ENCODE peak calls at places on chromosomes 3 and 15, in nine cellular contexts. One of them, this sample, is unnamed.

GRCh38 chr15:35112346-35112745 is 27.3 kb upstream of the NANOGP8 start:
- DNase-seq in psoas muscle: no peak
- DNase-seq in cardiac muscle cell: no peak
- DNase-seq in fibroblast of lung: no peak
- DNase-seq in mucosa of descending colon: no peak
- DNase-seq in breast epithelium: no peak
- DNase-seq in heart left ventricle: no peak
- DNase-seq in suprapubic skin: no peak
- DNase-seq in hepatocyte: no peak
- DNase-seq in this sample: no peak

GRCh38 chr15:67794832-67795574 is 30.3 kb upstream of the SKOR1 start:
- DNase-seq in psoas muscle: no peak
- DNase-seq in cardiac muscle cell: no peak
- DNase-seq in fibroblast of lung: no peak
- DNase-seq in mucosa of descending colon: no peak
- DNase-seq in breast epithelium: no peak
- DNase-seq in heart left ventricle: no peak
- DNase-seq in suprapubic skin: no peak
- DNase-seq in hepatocyte: no peak
- DNase-seq in this sample: no peak

GRCh38 chr15:85457392-85457968 is 77.1 kb downstream of the AKAP13 start:
- DNase-seq in psoas muscle: no peak
- DNase-seq in cardiac muscle cell: no peak
- DNase-seq in fibroblast of lung: no peak
- DNase-seq in mucosa of descending colon: no peak
- DNase-seq in breast epithelium: no peak
- DNase-seq in heart left ventricle: no peak
- DNase-seq in suprapubic skin: no peak
- DNase-seq in hepatocyte: no peak
- DNase-seq in this sample: no peak

GRCh38 chr15:80888846-80889245 is 100.8 kb downstream of the MESD start:
- DNase-seq in psoas muscle: no peak
- DNase-seq in cardiac muscle cell: no peak
- DNase-seq in fibroblast of lung: no peak
- DNase-seq in mucosa of descending colon: no peak
- DNase-seq in breast epithelium: no peak
- DNase-seq in heart left ventricle: no peak
- DNase-seq in suprapubic skin: no peak
- DNase-seq in hepatocyte: no peak
- DNase-seq in this sample: no peak

GRCh38 chr3:4976109-4976508 is 3.1 kb upstream of the BHLHE40 start:
- DNase-seq in psoas muscle: peak; percentile 73
- DNase-seq in cardiac muscle cell: peak; percentile 58
- DNase-seq in fibroblast of lung: peak; percentile 69
- DNase-seq in mucosa of descending colon: peak; percentile 62
- DNase-seq in breast epithelium: no peak
- DNase-seq in heart left ventricle: peak; percentile 73
- DNase-seq in suprapubic skin: no peak
- DNase-seq in hepatocyte: peak; percentile 72
- DNase-seq in this sample: peak; percentile 84

GRCh38 chr15:85886345-85886935 is 91.7 kb upstream of the KLHL25 start:
- DNase-seq in psoas muscle: peak; percentile 89
- DNase-seq in cardiac muscle cell: no peak
- DNase-seq in fibroblast of lung: no peak
- DNase-seq in mucosa of descending colon: no peak
- DNase-seq in breast epithelium: no peak
- DNase-seq in heart left ventricle: no peak
- DNase-seq in suprapubic skin: no peak
- DNase-seq in hepatocyte: no peak
- DNase-seq in this sample: no peak

GRCh38 chr3:4950351-4950784 is 28.9 kb upstream of the BHLHE40 start:
- DNase-seq in psoas muscle: peak; percentile 67
- DNase-seq in cardiac muscle cell: no peak
- DNase-seq in fibroblast of lung: no peak
- DNase-seq in mucosa of descending colon: no peak
- DNase-seq in breast epithelium: no peak
- DNase-seq in heart left ventricle: no peak
- DNase-seq in suprapubic skin: no peak
- DNase-seq in hepatocyte: no peak
- DNase-seq in this sample: no peak

GRCh38 chr3:58009749-58010535 is 1.7 kb downstream of the FLNB start:
- DNase-seq in psoas muscle: no peak
- DNase-seq in cardiac muscle cell: no peak
- DNase-seq in fibroblast of lung: no peak
- DNase-seq in mucosa of descending colon: peak; percentile 89
- DNase-seq in breast epithelium: peak; percentile 75
- DNase-seq in heart left ventricle: no peak
- DNase-seq in suprapubic skin: no peak
- DNase-seq in hepatocyte: peak; percentile 77
- DNase-seq in this sample: no peak

GRCh38 chr3:131091768-131092167 is 65.1 kb downstream of the NEK11 start:
- DNase-seq in psoas muscle: no peak
- DNase-seq in cardiac muscle cell: no peak
- DNase-seq in fibroblast of lung: peak; percentile 10
- DNase-seq in mucosa of descending colon: no peak
- DNase-seq in breast epithelium: no peak
- DNase-seq in heart left ventricle: no peak
- DNase-seq in suprapubic skin: no peak
- DNase-seq in hepatocyte: no peak
- DNase-seq in this sample: no peak

GRCh38 chr15:52558196-52558595 is 10.6 kb downstream of the ARPP19 start:
- DNase-seq in psoas muscle: no peak
- DNase-seq in cardiac muscle cell: no peak
- DNase-seq in fibroblast of lung: peak; percentile 65
- DNase-seq in mucosa of descending colon: no peak
- DNase-seq in breast epithelium: no peak
- DNase-seq in heart left ventricle: no peak
- DNase-seq in suprapubic skin: no peak
- DNase-seq in hepatocyte: peak; percentile 19
- DNase-seq in this sample: no peak
- H3K4me1 ChIP-seq in psoas muscle: peaks cover 65% of the 10 kb centered on the region
- H3K4me1 ChIP-seq in cardiac muscle cell: peaks cover 18% of the 10 kb centered on the region
- H3K4me1 ChIP-seq in fibroblast of lung: peaks cover 4% of the 10 kb centered on the region
- H3K4me1 ChIP-seq in mucosa of descending colon: no peaks in the 10 kb centered on the region
- H3K4me1 ChIP-seq in breast epithelium: no peaks in the 10 kb centered on the region
- H3K4me1 ChIP-seq in heart left ventricle: peaks cover 13% of the 10 kb centered on the region
- H3K4me1 ChIP-seq in suprapubic skin: peaks cover 33% of the 10 kb centered on the region
- H3K4me1 ChIP-seq in hepatocyte: no peaks in the 10 kb centered on the region
- H3K4me1 ChIP-seq in this sample: peaks cover 5% of the 10 kb centered on the region

DNA sequence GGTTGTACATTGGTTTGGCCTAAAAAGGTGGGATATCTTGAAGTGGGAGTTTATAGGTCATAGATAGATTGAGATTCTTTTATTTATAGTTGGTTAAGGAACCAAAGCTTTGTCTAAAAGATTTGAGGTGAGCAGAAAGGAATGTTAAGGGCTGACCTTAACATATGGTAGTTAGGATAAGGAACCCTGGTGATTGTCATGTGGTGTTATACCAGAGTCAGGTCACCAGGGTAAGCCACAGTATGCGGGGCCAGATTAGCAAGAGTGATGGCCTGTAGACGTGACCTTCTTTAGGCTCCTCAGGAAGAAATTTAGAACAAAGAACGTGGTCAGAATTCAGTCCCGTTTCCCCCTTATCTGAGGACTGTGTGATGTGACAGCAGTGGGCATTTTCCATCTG is 249.2 kb downstream of the GABRG3 start:
- DNase-seq in psoas muscle: no peak
- DNase-seq in cardiac muscle cell: no peak
- DNase-seq in fibroblast of lung: no peak
- DNase-seq in mucosa of descending colon: no peak
- DNase-seq in breast epithelium: no peak
- DNase-seq in heart left ventricle: no peak
- DNase-seq in suprapubic skin: no peak
- DNase-seq in hepatocyte: no peak
- DNase-seq in this sample: no peak
- H3K4me3 ChIP-seq in psoas muscle: no peak overlapping the region
- H3K4me3 ChIP-seq in cardiac muscle cell: no peak overlapping the region
- H3K4me3 ChIP-seq in fibroblast of lung: no peak overlapping the region
- H3K4me3 ChIP-seq in mucosa of descending colon: no peak overlapping the region
- H3K4me3 ChIP-seq in breast epithelium: no peak overlapping the region
- H3K4me3 ChIP-seq in heart left ventricle: no peak overlapping the region
- H3K4me3 ChIP-seq in suprapubic skin: no peak overlapping the region
- H3K4me3 ChIP-seq in hepatocyte: no peak overlapping the region
- H3K4me3 ChIP-seq in this sample: no peak overlapping the region

DNA sequence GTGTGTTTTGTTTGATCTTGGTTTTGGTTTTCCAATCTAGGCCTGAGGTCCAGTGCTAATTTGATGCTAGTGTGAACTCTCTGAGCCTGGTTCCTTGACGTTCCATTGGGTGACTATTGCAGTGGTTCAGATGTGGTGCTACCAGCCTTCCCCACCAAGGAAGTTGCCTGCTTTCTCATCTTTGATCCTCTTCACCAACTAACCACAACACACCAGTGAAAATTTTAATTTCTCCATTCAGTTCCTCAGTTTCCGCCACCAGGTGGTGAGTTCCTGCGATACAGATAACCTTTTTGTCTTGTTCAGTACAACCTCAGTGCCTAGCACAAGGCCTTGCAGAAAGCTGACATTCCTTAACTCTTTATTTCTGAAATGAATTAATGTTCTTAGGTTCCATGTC is 337.4 kb upstream of the TPRG1 start:
- DNase-seq in psoas muscle: no peak
- DNase-seq in cardiac muscle cell: no peak
- DNase-seq in fibroblast of lung: no peak
- DNase-seq in mucosa of descending colon: no peak
- DNase-seq in breast epithelium: no peak
- DNase-seq in heart left ventricle: no peak
- DNase-seq in suprapubic skin: no peak
- DNase-seq in hepatocyte: no peak
- DNase-seq in this sample: no peak
- TF ChIP-seq CTCF in psoas muscle: no peak
- TF ChIP-seq CTCF in cardiac muscle cell: no peak
- TF ChIP-seq CTCF in fibroblast of lung: no peak
- TF ChIP-seq CTCF in mucosa of descending colon: no peak
- TF ChIP-seq CTCF in breast epithelium: no peak
- TF ChIP-seq CTCF in heart left ventricle: no peak
- TF ChIP-seq CTCF in suprapubic skin: no peak
- TF ChIP-seq CTCF in hepatocyte: no peak
- TF ChIP-seq CTCF in this sample: no peak

GRCh38 chr3:47041114-47041513 is 61.6 kb downstream of the NBEAL2 start:
- DNase-seq in psoas muscle: no peak
- DNase-seq in cardiac muscle cell: no peak
- DNase-seq in fibroblast of lung: no peak
- DNase-seq in mucosa of descending colon: no peak
- DNase-seq in breast epithelium: no peak
- DNase-seq in heart left ventricle: no peak
- DNase-seq in suprapubic skin: no peak
- DNase-seq in hepatocyte: no peak
- DNase-seq in this sample: no peak
- H3K4me1 ChIP-seq in psoas muscle: no peaks in the 10 kb centered on the region
- H3K4me1 ChIP-seq in cardiac muscle cell: no peaks in the 10 kb centered on the region
- H3K4me1 ChIP-seq in fibroblast of lung: no peaks in the 10 kb centered on the region
- H3K4me1 ChIP-seq in mucosa of descending colon: peaks cover 6% of the 10 kb centered on the region
- H3K4me1 ChIP-seq in breast epithelium: no peaks in the 10 kb centered on the region
- H3K4me1 ChIP-seq in heart left ventricle: no peaks in the 10 kb centered on the region
- H3K4me1 ChIP-seq in suprapubic skin: no peaks in the 10 kb centered on the region
- H3K4me1 ChIP-seq in hepatocyte: peaks cover 4% of the 10 kb centered on the region
- H3K4me1 ChIP-seq in this sample: peaks cover 3% of the 10 kb centered on the region

GRCh38 chr15:99707481-99708270 is 25.6 kb downstream of the LYSMD4 start:
- DNase-seq in psoas muscle: no peak
- DNase-seq in cardiac muscle cell: no peak
- DNase-seq in fibroblast of lung: peak; percentile 39
- DNase-seq in mucosa of descending colon: no peak
- DNase-seq in breast epithelium: no peak
- DNase-seq in heart left ventricle: no peak
- DNase-seq in suprapubic skin: no peak
- DNase-seq in hepatocyte: no peak
- DNase-seq in this sample: no peak

GRCh38 chr15:99711685-99712084 is 21.6 kb downstream of the LYSMD4 start:
- DNase-seq in psoas muscle: no peak
- DNase-seq in cardiac muscle cell: no peak
- DNase-seq in fibroblast of lung: no peak
- DNase-seq in mucosa of descending colon: no peak
- DNase-seq in breast epithelium: no peak
- DNase-seq in heart left ventricle: no peak
- DNase-seq in suprapubic skin: no peak
- DNase-seq in hepatocyte: no peak
- DNase-seq in this sample: no peak

GRCh38 chr15:99708563-99708962 is 24.7 kb downstream of the LYSMD4 start:
- DNase-seq in psoas muscle: peak; percentile 89
- DNase-seq in cardiac muscle cell: no peak
- DNase-seq in fibroblast of lung: peak; percentile 95
- DNase-seq in mucosa of descending colon: peak; percentile 72
- DNase-seq in breast epithelium: peak; percentile 61
- DNase-seq in heart left ventricle: peak; percentile 81
- DNase-seq in suprapubic skin: no peak
- DNase-seq in hepatocyte: peak; percentile 64
- DNase-seq in this sample: peak; percentile 91

GRCh38 chr15:99706557-99707303 is 26.5 kb downstream of the LYSMD4 start:
- DNase-seq in psoas muscle: no peak
- DNase-seq in cardiac muscle cell: no peak
- DNase-seq in fibroblast of lung: no peak
- DNase-seq in mucosa of descending colon: no peak
- DNase-seq in breast epithelium: no peak
- DNase-seq in heart left ventricle: no peak
- DNase-seq in suprapubic skin: no peak
- DNase-seq in hepatocyte: no peak
- DNase-seq in this sample: no peak

DNA sequence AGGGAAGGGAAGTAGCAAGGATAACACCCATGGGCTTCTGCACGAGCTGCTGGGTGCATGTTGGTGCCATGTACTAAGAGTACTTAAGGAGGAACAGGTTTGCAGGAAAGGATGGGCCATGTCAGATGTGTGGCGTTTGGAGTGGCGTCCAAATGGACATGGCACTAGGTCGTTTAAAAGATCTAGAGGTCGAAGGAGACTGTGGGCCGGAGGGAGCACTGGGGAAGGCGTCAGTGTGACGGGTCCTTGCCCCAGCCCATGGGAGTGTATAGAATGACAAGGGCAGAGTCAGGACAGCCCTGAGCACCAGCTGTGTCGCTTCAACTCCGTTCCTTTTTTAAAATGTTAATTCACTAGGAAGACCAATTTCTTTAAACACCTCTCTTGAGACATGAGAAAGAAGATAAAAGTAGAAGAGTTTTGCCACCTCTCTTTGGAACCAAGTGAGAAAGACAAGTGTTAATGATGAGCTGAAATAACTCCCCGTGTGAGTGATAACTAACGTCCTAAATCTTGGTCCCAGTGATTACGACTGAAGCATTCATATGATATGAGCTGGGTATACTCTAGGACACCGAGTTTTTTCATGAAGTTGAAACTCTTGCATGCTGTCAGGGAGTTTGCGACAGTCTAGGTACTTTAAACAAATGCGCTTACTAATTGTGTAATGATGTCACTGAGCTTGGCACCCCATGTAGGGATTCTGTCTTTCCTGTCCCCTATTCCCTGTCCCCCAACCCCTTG is 23.8 kb downstream of the LYSMD4 start:
- DNase-seq in psoas muscle: no peak
- DNase-seq in cardiac muscle cell: peak; percentile 36
- DNase-seq in fibroblast of lung: no peak
- DNase-seq in mucosa of descending colon: no peak
- DNase-seq in breast epithelium: no peak
- DNase-seq in heart left ventricle: no peak
- DNase-seq in suprapubic skin: no peak
- DNase-seq in hepatocyte: no peak
- DNase-seq in this sample: no peak
- H3K4me3 ChIP-seq in psoas muscle: no peak overlapping the region
- H3K4me3 ChIP-seq in cardiac muscle cell: no peak overlapping the region
- H3K4me3 ChIP-seq in fibroblast of lung: no peak overlapping the region
- H3K4me3 ChIP-seq in mucosa of descending colon: no peak overlapping the region
- H3K4me3 ChIP-seq in breast epithelium: no peak overlapping the region
- H3K4me3 ChIP-seq in heart left ventricle: no peak overlapping the region
- H3K4me3 ChIP-seq in suprapubic skin: no peak overlapping the region
- H3K4me3 ChIP-seq in hepatocyte: no peak overlapping the region
- H3K4me3 ChIP-seq in this sample: no peak overlapping the region